ENCODE peak calls at places on chromosomes 12 and 14, in seven cellular contexts. R is left cardiac atrium, W is activated T-cell treated with anti-CD3 and anti-CD28 coated beads for 48 hours, B is gastrocnemius medialis, D is SW480, C is skeletal muscle cell, J is caudate nucleus. X is an unnamed sample.

GRCh38 chr12:49428652-49429549 is 61.6 kb downstream of the SPATS2 start:
- DNase-seq in R (no peak), W (no peak), B (no peak), D (peak), C (peak), J (peak), X (no peak)

GRCh38 chr12:25412735-25413134 is 140.3 kb downstream of the LMNTD1 start:
- DNase-seq in R (no peak), W (no peak), B (no peak), D (no peak), C (no peak), J (no peak), X (no peak)

GRCh38 chr14:103488960-103489359 is 33.7 kb downstream of the CKB start:
- DNase-seq in R (no peak), W (no peak), B (no peak), D (no peak), C (no peak), J (no peak), X (no peak)

GRCh38 chr12:52832960-52833905 is 878 bp downstream of the KRT79 start:
- DNase-seq in R (no peak), W (no peak), B (no peak), D (no peak), C (no peak), J (no peak), X (no peak)

GRCh38 chr14:90060312-90060964 is 1.4 kb upstream of the KCNK13 start:
- DNase-seq in R (peak), W (peak), B (no peak), D (peak), C (no peak), J (peak), X (peak)

GRCh38 chr14:99479160-99479902 is 1.3 kb downstream of the SETD3 start:
- DNase-seq in R (no peak), W (no peak), B (no peak), D (no peak), C (no peak), J (no peak), X (no peak)

GRCh38 chr12:66548338-66549049 is 130.4 kb downstream of the GRIP1 start:
- DNase-seq in R (no peak), W (no peak), B (no peak), D (no peak), C (no peak), J (no peak), X (no peak)

GRCh38 chr12:96438330-96438729 is 38.1 kb upstream of the CDK17 start:
- DNase-seq in R (no peak), W (no peak), B (no peak), D (no peak), C (no peak), J (no peak), X (no peak)

GRCh38 chr12:89649820-89650219 is 58.8 kb downstream of the ATP2B1 start:
- DNase-seq in R (no peak), W (no peak), B (no peak), D (no peak), C (no peak), J (no peak), X (no peak)

GRCh38 chr12:3364226-3364625 is 126.8 kb upstream of the PRMT8 start:
- DNase-seq in R (no peak), W (no peak), B (no peak), D (no peak), C (no peak), J (no peak), X (no peak)

GRCh38 chr12:108324678-108325358 is 14.3 kb downstream of the CMKLR1 start:
- DNase-seq in R (no peak), W (no peak), B (no peak), D (no peak), C (no peak), J (no peak), X (no peak)

GRCh38 chr12:109736552-109737108 is 23.0 kb downstream of the FAM222A start:
- DNase-seq in R (peak), W (no peak), B (no peak), D (no peak), C (peak), J (no peak), X (no peak)

GRCh38 chr14:69038449-69039286 is 59.6 kb upstream of the ACTN1 start:
- DNase-seq in R (peak), W (no peak), B (no peak), D (no peak), C (peak), J (no peak), X (no peak)